ENCODE peak calls at places on chromosomes 16 and 17, in four cellular contexts. F, R, Q and S are unnamed samples.
A peak's percentile ranks its signal among the peaks of the same experiment; 100 is the strongest.

GRCh38 chr16:49958474-49958873 is 66.6 kb upstream of the CNEP1R1 start:
- DNase-seq in R (no peak), F (no peak), Q (no peak), S (no peak)

GRCh38 chr17:77645441-77646430 is 312.8 kb upstream of the TNRC6C start:
- DNase-seq in F (no peak), R (no peak), Q (peak; percentile 57), S (no peak)

GRCh38 chr17:63881935-63882601 is at the start of gene GH2:
- DNase-seq in F (no peak), Q (peak; percentile 96), R (peak; percentile 43), S (peak; percentile 35)

GRCh38 chr17:3669548-3669947 is 936 bp downstream of the EMC6 start:
- DNase-seq in F (no peak), Q (no peak), R (no peak), S (no peak)

GRCh38 chr16:89700649-89701424 is 668 bp downstream of the SPATA2L start:
- DNase-seq in R (peak; percentile 58), Q (peak; percentile 88), F (no peak), S (peak; percentile 56)

GRCh38 chr16:68287276-68288251 is 23.2 kb downstream of the SLC7A6OS start:
- DNase-seq in Q (no peak), R (no peak), F (peak; percentile 65), S (peak; percentile 84)

GRCh38 chr17:965311-965989 is 14.1 kb downstream of the NXN start:
- DNase-seq in F (no peak), Q (peak; percentile 90), R (no peak), S (peak; percentile 91)

GRCh38 chr16:28187595-28188004 is 24.2 kb downstream of the XPO6 start:
- DNase-seq in R (no peak), Q (no peak), F (no peak), S (peak; percentile 32)

GRCh38 chr16:11636172-11636721 is 32.0 kb upstream of the SNN start:
- DNase-seq in F (no peak), Q (peak; percentile 89), R (no peak), S (no peak)

GRCh38 chr17:11490171-11490760 is 108.0 kb upstream of the DNAH9 start:
- DNase-seq in F (no peak), R (no peak), Q (peak; percentile 42), S (no peak)

GRCh38 chr17:16419929-16420271 is 4.5 kb downstream of the TRPV2 start:
- DNase-seq in F (no peak), R (no peak), Q (no peak), S (peak; percentile 84)

GRCh38 chr17:4120332-4120731 is 22.5 kb downstream of the ZZEF1 start:
- DNase-seq in F (no peak), R (no peak), Q (no peak), S (no peak)

GRCh38 chr17:62692721-62693431 is 65.4 kb downstream of the MRC2 start:
- DNase-seq in R (no peak), F (no peak), Q (peak; percentile 93), S (peak; percentile 33)
- TF ChIP-seq CTCF in R (no peak), F (peak; percentile 40), Q (peak; percentile 76), S (peak; percentile 58)

GRCh38 chr16:25157476-25157875 is 45.9 kb downstream of the LCMT1 start:
- DNase-seq in R (no peak), Q (no peak), F (no peak), S (no peak)

GRCh38 chr16:25158401-25158800 is 46.9 kb downstream of the LCMT1 start:
- DNase-seq in R (no peak), Q (no peak), F (no peak), S (peak; percentile 23)

GRCh38 chr16:25161753-25162152 is 50.2 kb downstream of the LCMT1 start:
- DNase-seq in F (no peak), R (no peak), Q (no peak), S (no peak)

GRCh38 chr16:25151996-25152395 is 40.5 kb downstream of the LCMT1 start:
- DNase-seq in Q (no peak), R (no peak), F (no peak), S (peak; percentile 43)

GRCh38 chr16:25155553-25156460 is 44.3 kb downstream of the LCMT1 start:
- DNase-seq in R (no peak), Q (no peak), F (no peak), S (no peak)
- TF ChIP-seq CTCF in R (no peak), Q (no peak), F (no peak), S (no peak)

GRCh38 chr17:82836823-82837357 is 2.9 kb downstream of the ZNF750 start:
- DNase-seq in F (no peak), R (no peak), Q (peak; percentile 67), S (peak; percentile 83)
- TF ChIP-seq CTCF in F (no peak), R (no peak), Q (peak; percentile 63), S (peak; percentile 32)

GRCh38 chr16:4693296-4693955 is at the start of gene NUDT16L1:
- DNase-seq in R (peak; percentile 98), F (peak; percentile 86), Q (peak; percentile 99), S (peak; percentile 92)
- TF ChIP-seq CTCF in R (no peak), F (peak; percentile 23), Q (peak; percentile 46), S (no peak)

DNA sequence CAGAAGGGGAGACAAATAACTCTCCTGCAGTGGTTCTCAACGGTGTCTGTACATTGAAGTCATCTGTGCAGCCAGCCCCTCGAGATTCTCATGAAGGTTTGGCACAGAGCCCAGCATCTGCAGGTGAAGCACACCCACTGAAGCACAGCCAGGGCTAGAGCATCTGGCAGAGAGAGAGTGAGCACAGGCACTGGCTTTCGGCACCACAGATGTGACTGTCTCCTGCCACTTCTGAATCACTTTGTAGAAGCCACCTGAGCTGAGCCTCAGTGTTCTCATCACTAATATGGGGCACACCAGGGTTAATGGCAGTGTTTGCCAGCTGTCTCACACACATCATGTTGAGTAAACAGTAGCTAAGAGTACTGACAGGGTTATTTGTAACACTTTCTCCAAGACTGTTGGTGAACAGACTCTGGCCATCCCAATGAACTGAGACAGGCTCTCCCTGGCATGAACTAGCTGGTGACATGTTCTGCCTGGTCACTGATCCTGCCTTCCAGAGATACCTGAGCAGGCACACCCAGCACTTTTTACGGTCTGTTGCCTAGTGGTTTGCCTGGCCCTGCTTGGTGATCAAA is 10.9 kb downstream of the HSPB9 start:
- DNase-seq in Q (no peak), R (no peak), F (no peak), S (no peak)
- TF ChIP-seq CTCF in Q (no peak), R (no peak), F (no peak), S (no peak)

DNA sequence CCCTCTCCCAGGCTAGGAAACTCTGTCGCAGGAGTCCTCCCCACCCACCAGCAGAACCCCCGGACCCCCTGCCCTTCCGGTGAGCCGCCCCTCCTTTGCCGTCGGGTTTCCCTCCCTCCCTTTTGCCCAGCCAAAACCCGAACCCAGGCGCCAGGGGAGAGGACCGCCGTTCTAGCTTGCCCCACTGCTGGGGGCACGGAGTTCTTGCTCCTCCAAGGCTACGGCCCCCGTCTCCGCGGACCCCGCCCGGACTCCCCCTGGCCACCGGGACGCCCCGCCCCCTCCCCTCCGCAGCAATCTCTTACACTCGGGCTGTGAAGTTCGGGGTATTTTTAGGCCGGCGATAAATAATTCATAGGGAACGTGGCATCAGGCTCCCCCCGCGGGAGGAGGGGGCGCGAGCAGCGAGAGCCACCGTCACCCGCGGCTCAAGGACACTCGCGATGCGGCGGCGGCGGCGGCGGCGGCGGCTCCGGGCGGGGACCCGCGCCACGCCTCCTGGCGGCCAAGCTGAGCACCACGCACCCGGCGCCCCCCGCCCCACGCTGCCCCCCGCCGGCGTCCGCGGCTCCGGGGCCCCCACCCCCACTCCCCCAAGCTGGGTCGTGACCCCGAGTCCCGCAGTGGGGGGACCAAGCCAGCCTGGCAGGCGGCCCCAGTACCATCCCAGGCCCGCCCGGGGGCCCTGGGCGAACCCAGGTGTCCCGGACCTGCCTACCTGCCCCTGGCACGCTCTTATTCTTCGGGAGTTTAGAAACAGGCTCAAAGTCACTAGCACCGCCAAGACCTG is at the start of gene GRIN2C:
- DNase-seq in R (no peak), F (no peak), Q (peak; percentile 71), S (no peak)
- TF ChIP-seq CTCF in R (peak; percentile 40), F (peak; percentile 23), Q (peak; percentile 75), S (no peak)

DNA sequence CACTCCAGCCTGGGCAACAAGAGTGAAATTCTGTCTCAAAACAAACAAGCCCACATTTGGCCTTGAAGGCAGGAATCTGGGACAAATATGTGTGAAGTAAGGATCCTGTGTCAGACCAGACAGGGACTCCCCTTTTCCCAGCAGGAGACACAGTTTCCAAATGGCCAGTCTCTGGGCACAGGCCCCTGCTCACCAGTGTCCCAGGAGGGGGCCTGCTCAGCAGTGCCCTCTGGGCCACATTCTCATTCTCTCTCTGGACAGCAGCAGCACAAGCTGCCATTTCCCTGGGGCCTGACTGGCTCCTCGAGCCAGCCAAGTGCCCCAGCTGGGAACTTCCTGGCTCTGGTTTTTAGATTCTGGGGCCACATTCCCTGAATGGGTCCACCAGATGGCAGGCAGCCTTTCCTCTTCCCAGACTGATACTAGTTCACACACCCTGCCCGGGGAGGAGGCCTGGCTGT is 11.7 kb upstream of the MNT start:
- DNase-seq in Q (peak; percentile 83), R (no peak), F (no peak), S (peak; percentile 48)
- TF ChIP-seq CTCF in Q (peak; percentile 36), R (no peak), F (peak; percentile 39), S (peak; percentile 24)

DNA sequence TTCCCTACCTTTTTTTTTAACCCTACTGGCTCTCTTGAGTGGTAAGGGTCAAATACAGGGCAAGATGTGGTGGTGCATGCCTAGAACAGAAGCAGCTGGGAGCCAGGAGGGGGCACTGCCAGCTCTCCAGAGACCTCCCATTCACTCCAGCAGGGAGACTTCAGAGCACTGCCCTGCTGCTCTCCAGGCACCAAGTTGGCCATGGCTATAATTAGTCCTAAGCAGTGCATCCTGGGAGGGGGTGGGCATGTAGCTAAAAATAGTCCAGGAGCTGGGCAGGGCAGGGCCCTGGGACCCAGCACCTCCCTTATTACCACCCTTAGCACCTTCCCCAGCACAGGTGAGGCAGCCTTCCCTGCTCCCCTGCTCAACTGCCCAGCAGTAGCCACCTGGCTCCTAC is 3.5 kb downstream of the CORO6 start:
- DNase-seq in F (no peak), Q (peak; percentile 78), R (no peak), S (peak; percentile 42)
- TF ChIP-seq CTCF in F (peak; percentile 20), Q (peak; percentile 67), R (no peak), S (peak; percentile 29)

DNA sequence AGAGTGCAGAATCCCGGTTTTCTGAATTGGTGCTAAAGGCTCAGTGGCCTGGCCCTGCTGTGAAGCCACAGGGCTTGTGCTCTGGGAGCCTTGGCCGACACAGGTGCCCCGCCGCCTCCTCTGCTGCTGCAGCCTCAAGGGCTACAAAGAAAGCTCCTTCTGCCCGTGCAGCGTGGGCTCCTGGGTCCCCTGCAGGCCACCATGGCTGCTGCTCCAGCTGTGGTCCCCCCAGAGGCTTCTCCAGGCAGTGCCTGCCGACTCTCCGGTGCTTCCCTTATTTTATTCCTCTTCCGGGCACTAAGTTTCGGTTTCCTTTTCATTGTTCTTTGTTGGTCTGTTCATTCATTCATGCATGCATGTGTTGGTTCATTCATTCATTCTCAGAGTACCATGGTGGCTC is 53.1 kb downstream of the CMIP start:
- DNase-seq in Q (no peak), R (no peak), F (no peak), S (no peak)
- TF ChIP-seq CTCF in Q (peak; percentile 66), R (no peak), F (no peak), S (no peak)